ENCODE peak calls at places on chromosomes 5 and 9, in four cellular contexts. W, J, B and P are unnamed samples.

GRCh38 chr5:151773979-151774378 is 2.2 kb downstream of the G3BP1 start:
- DNase-seq in B (no peak), J (no peak), W (no peak), P (no peak)

GRCh38 chr5:1801954-1802295 is 718 bp downstream of the NDUFS6 start:
- DNase-seq in W (no peak), B (no peak), J (no peak), P (no peak)

GRCh38 chr9:123530244-123530643 is 174.2 kb downstream of the CRB2 start:
- DNase-seq in W (no peak), J (no peak), B (no peak), P (no peak)

GRCh38 chr9:92607773-92608172 is 62.2 kb downstream of the IPPK start:
- DNase-seq in J (no peak), W (no peak), B (no peak), P (no peak)

GRCh38 chr5:39167141-39167972 is 52.0 kb downstream of the FYB1 start:
- DNase-seq in J (no peak), B (no peak), W (no peak), P (no peak)

GRCh38 chr5:74541381-74541781 is 99.1 kb downstream of the ENC1 start:
- DNase-seq in B (no peak), W (no peak), J (no peak), P (no peak)

GRCh38 chr5:38579105-38579504 is 22.7 kb upstream of the LIFR start:
- DNase-seq in W (no peak), J (no peak), B (no peak), P (no peak)

GRCh38 chr9:131310833-131311554 is 21.5 kb downstream of the PLPP7 start:
- DNase-seq in B (peak; percentile 29), W (peak; percentile 68), J (no peak), P (peak; percentile 44)

GRCh38 chr5:66010476-66010875 is 84.1 kb downstream of the ERBIN start:
- DNase-seq in B (no peak), J (no peak), W (no peak), P (no peak)

GRCh38 chr5:142958933-142959682 is 188.9 kb downstream of the ARHGAP26 start:
- DNase-seq in B (no peak), W (no peak), J (no peak), P (no peak)

GRCh38 chr5:14816999-14817761 is 54.4 kb downstream of the ANKH start:
- DNase-seq in B (no peak), W (no peak), J (no peak), P (no peak)

GRCh38 chr9:120505186-120505585 is 74.8 kb downstream of the CDK5RAP2 start:
- DNase-seq in J (no peak), B (no peak), W (no peak), P (no peak)

GRCh38 chr9:136339173-136339957 is 12.0 kb downstream of the GPSM1 start:
- DNase-seq in W (peak; percentile 43), B (peak; percentile 79), J (peak; percentile 83), P (peak; percentile 46)

GRCh38 chr9:134592018-134592818 is 49.4 kb upstream of the COL5A1 start:
- DNase-seq in B (no peak), J (no peak), W (no peak), P (no peak)

GRCh38 chr9:3508531-3509374 is 17.0 kb downstream of the RFX3 start:
- DNase-seq in J (no peak), B (no peak), W (no peak), P (no peak)

GRCh38 chr5:39423331-39423751 is 1.4 kb downstream of the DAB2 start:
- DNase-seq in J (no peak), B (peak; percentile 31), W (no peak), P (no peak)

DNA sequence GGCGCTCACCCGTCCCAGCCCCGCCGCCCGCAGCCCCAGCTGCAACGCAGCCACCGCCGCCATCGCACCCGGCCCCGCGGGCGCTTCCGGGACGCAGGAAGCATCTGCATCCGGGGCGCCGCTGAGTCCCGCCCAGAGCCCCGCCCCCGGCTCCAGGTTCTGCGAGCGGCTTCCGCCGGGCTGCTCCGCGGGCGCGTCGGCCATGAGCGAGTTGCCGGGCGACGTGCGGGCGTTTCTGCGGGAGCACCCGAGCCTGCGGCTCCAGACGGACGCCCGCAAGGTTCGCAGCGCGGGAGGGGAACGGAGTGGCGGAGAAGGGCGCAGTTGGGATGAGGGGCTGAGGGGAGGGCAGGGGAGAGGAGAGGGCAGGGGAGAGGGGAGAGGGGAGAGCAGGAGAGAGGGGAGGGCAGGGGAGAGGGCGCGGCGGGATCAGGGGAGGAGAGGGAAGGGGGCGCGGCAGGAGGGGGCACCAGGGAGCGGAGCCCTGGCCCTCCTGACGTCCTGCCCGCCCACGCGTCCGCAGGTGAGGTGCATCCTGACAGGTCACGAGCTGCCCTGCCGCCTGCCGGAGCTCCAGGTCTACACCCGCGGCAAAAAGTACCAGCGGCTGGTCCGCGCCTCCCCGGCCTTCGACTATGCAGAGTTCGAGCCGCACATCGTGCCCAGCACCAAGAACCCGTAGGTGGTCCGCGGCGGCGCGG is at the start of the genes SURF1 and SURF2:
- DNase-seq in J (peak; percentile 69), W (peak; percentile 91), B (peak; percentile 93), P (peak; percentile 84)
- TF ChIP-seq CTCF in J (no peak), W (no peak), B (no peak), P (no peak)

GRCh38 chr5:172846249-172846648 is 12.2 kb downstream of the ERGIC1 start:
- DNase-seq in J (no peak), B (peak; percentile 40), W (no peak), P (no peak)

GRCh38 chr5:172844577-172844838 is 10.5 kb downstream of the ERGIC1 start:
- DNase-seq in W (no peak), J (no peak), B (no peak), P (no peak)

GRCh38 chr5:172846677-172847076 is 12.6 kb downstream of the ERGIC1 start:
- DNase-seq in W (no peak), J (no peak), B (no peak), P (no peak)

GRCh38 chr5:172845190-172845975 is 11.3 kb downstream of the ERGIC1 start:
- DNase-seq in B (no peak), J (no peak), W (no peak), P (no peak)

GRCh38 chr5:172843825-172844576 is 9.9 kb downstream of the ERGIC1 start:
- DNase-seq in W (no peak), J (no peak), B (no peak), P (no peak)
- TF ChIP-seq CTCF in W (no peak), J (no peak), B (no peak), P (no peak)

GRCh38 chr5:179530069-179530998 is 20.0 kb upstream of the RUFY1 start:
- DNase-seq in J (peak; percentile 73), B (peak; percentile 72), W (peak; percentile 74), P (peak; percentile 60)
- TF ChIP-seq CTCF in J (no peak), B (no peak), W (no peak), P (peak; percentile 52)

GRCh38 chr9:1938135-1938534 is 77.0 kb upstream of the SMARCA2 start:
- DNase-seq in J (no peak), B (no peak), W (no peak), P (no peak)

GRCh38 chr9:1939926-1940368 is 75.2 kb upstream of the SMARCA2 start:
- DNase-seq in J (peak; percentile 16), B (peak; percentile 22), W (peak; percentile 8), P (no peak)

GRCh38 chr9:1938675-1939170 is 76.4 kb upstream of the SMARCA2 start:
- DNase-seq in B (no peak), W (no peak), J (no peak), P (no peak)

GRCh38 chr9:1939466-1939865 is 75.7 kb upstream of the SMARCA2 start:
- DNase-seq in W (no peak), B (no peak), J (no peak), P (no peak)

GRCh38 chr9:1941989-1942388 is 73.2 kb upstream of the SMARCA2 start:
- DNase-seq in W (no peak), B (no peak), J (no peak), P (no peak)
- TF ChIP-seq CTCF in W (no peak), B (no peak), J (no peak), P (no peak)

GRCh38 chr9:15501179-15501578 is 9.6 kb downstream of the PSIP1 start:
- DNase-seq in J (no peak), B (no peak), W (no peak), P (no peak)
- TF ChIP-seq CTCF in J (no peak), B (no peak), W (no peak), P (no peak)

GRCh38 chr5:59335544-59335943 is 558.0 kb downstream of the PDE4D start:
- DNase-seq in B (no peak), J (no peak), W (no peak), P (no peak)
- TF ChIP-seq CTCF in B (no peak), J (no peak), W (no peak), P (no peak)

GRCh38 chr5:98753507-98753906 is 20.0 kb upstream of the RGMB start:
- DNase-seq in J (no peak), B (no peak), W (no peak), P (no peak)

GRCh38 chr5:98755406-98755805 is 18.1 kb upstream of the RGMB start:
- DNase-seq in B (no peak), W (no peak), J (no peak), P (no peak)

GRCh38 chr5:98749046-98749445 is 24.4 kb upstream of the RGMB start:
- DNase-seq in J (no peak), B (no peak), W (no peak), P (no peak)

DNA sequence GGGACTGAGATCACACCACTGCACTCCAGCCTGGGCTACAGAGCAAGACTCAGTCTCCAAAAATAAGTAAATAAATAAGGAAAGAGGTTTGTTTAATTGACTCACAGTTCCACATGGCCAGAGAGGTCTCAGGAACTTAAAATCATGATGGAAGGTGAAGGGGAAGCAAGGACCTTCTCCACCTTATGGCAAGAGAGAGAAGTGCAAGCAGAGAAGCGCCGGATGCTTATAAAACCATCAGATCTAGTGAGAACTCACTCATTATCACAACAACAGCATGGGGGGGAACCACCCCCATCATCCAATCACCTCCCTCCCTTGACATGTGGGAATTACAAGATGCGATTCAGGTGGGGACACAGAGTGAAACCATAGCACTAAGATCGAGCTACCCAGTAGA is 22.8 kb upstream of the RGMB start:
- DNase-seq in J (peak; percentile 21), B (no peak), W (no peak), P (no peak)
- TF ChIP-seq CTCF in J (peak; percentile 47), B (peak; percentile 21), W (peak; percentile 23), P (peak; percentile 31)

GRCh38 chr9:109249615-109250014 is 71.2 kb downstream of the EPB41L4B start:
- DNase-seq in J (peak; percentile 25), W (no peak), B (no peak), P (no peak)
- TF ChIP-seq CTCF in J (no peak), W (no peak), B (no peak), P (no peak)

GRCh38 chr9:38359689-38360385 is 32.7 kb upstream of the ALDH1B1 start:
- DNase-seq in B (no peak), W (no peak), J (no peak), P (no peak)

GRCh38 chr9:38363589-38363925 is 28.9 kb upstream of the ALDH1B1 start:
- DNase-seq in B (no peak), J (no peak), W (no peak), P (no peak)

GRCh38 chr9:38360880-38361836 is 31.3 kb upstream of the ALDH1B1 start:
- DNase-seq in B (no peak), W (no peak), J (no peak), P (no peak)

GRCh38 chr9:38359297-38359653 is 33.2 kb upstream of the ALDH1B1 start:
- DNase-seq in J (no peak), B (no peak), W (no peak), P (no peak)

GRCh38 chr9:38362912-38363588 is 29.5 kb upstream of the ALDH1B1 start:
- DNase-seq in B (peak; percentile 22), J (peak; percentile 26), W (peak; percentile 10), P (no peak)
- TF ChIP-seq CTCF in B (peak; percentile 38), J (peak; percentile 34), W (no peak), P (no peak)